ENCODE peak calls at places on chromosomes 16 and 17, in nine cellular contexts. K is A549; F is Caki2; V is GM13976; C is NCI-H146; M is activated CD8-positive, alpha-beta memory T cell treated with anti-CD3 and anti-CD28 coated beads, Interleukin-2, amount 50 U/mL, for 48 hours; Q is cardiac septum; I is T-helper 2 cell; G is IMR-90. O is an unnamed sample.

GRCh38 chr16:66905633-66906539 is 12.8 kb downstream of the CDH16 start:
- DNase-seq in K (no peak), F (peak; percentile 85), V (no peak), C (peak; percentile 23), M (no peak), Q (peak; percentile 87), I (no peak), G (no peak), O (no peak)

GRCh38 chr16:1906846-1907165 is 11.4 kb downstream of the HS3ST6 start:
- DNase-seq in K (no peak), F (no peak), V (no peak), C (no peak), M (no peak), Q (no peak), I (no peak), G (no peak), O (no peak)

GRCh38 chr17:72683506-72684404 is 408.7 kb downstream of the SLC39A11 start:
- DNase-seq in K (peak; percentile 100), F (peak; percentile 90), V (no peak), C (peak; percentile 61), M (no peak), Q (no peak), I (no peak), G (peak; percentile 98), O (no peak)

GRCh38 chr17:32943647-32944191 is 15.8 kb downstream of the TMEM98 start:
- DNase-seq in K (no peak), F (no peak), V (no peak), C (no peak), M (no peak), Q (no peak), I (no peak), G (peak; percentile 76), O (no peak)

GRCh38 chr17:33056392-33057146 is 64.9 kb downstream of the SPACA3 start:
- DNase-seq in K (no peak), F (no peak), V (no peak), C (no peak), M (no peak), Q (no peak), I (no peak), G (no peak), O (no peak)

GRCh38 chr16:3578610-3579551 is 1.7 kb upstream of the NLRC3 start:
- DNase-seq in K (no peak), F (no peak), V (peak; percentile 85), C (no peak), M (peak; percentile 84), Q (no peak), I (peak; percentile 38), G (no peak), O (peak; percentile 80)

GRCh38 chr17:34259151-34259550 is 4.1 kb downstream of the CCL2 start:
- DNase-seq in K (no peak), F (no peak), V (no peak), C (no peak), M (no peak), Q (no peak), I (no peak), G (peak; percentile 28), O (no peak)

GRCh38 chr16:81313731-81314602 is 795 bp upstream of the GAN start:
- DNase-seq in K (no peak), F (no peak), V (no peak), C (peak; percentile 27), M (no peak), Q (no peak), I (no peak), G (no peak), O (no peak)

GRCh38 chr17:63022567-63022966 is 56.5 kb downstream of the TANC2 start:
- DNase-seq in K (no peak), F (no peak), V (no peak), C (no peak), M (no peak), Q (no peak), I (no peak), G (no peak), O (no peak)

GRCh38 chr16:77288222-77288621 is 89.0 kb downstream of the SYCE1L start:
- DNase-seq in K (no peak), F (no peak), V (no peak), C (no peak), M (no peak), Q (no peak), I (no peak), G (peak; percentile 85), O (no peak)

GRCh38 chr17:68819465-68819864 is 135.7 kb downstream of the ABCA8 start:
- DNase-seq in K (no peak), F (no peak), V (no peak), C (no peak), M (no peak), Q (no peak), I (no peak), G (no peak), O (no peak)

GRCh38 chr17:57354669-57355068 is 98.3 kb downstream of the MSI2 start:
- DNase-seq in K (no peak), F (no peak), V (no peak), C (no peak), M (no peak), Q (no peak), I (no peak), G (no peak), O (no peak)

GRCh38 chr16:12758031-12758669 is 45.5 kb downstream of the CPPED1 start:
- DNase-seq in K (no peak), F (peak; percentile 10), V (no peak), C (peak; percentile 38), M (no peak), Q (no peak), I (no peak), G (no peak), O (no peak)

GRCh38 chr17:57523926-57524634 is 221.0 kb downstream of the CCDC182 start:
- DNase-seq in K (peak; percentile 43), F (peak; percentile 91), V (no peak), C (peak; percentile 56), M (no peak), Q (peak; percentile 87), I (no peak), G (peak; percentile 61), O (no peak)

GRCh38 chr16:47198180-47198575 is 54.4 kb upstream of the NETO2 start:
- DNase-seq in K (no peak), F (no peak), V (no peak), C (no peak), M (no peak), Q (no peak), I (no peak), G (no peak), O (no peak)

GRCh38 chr17:57956311-57957119 is 1.3 kb upstream of the CUEDC1 start:
- DNase-seq in K (no peak), F (no peak), V (peak; percentile 69), C (no peak), M (peak; percentile 59), Q (no peak), I (no peak), G (no peak), O (peak; percentile 77)

GRCh38 chr16:85002099-85002541 is 9.2 kb downstream of the ZDHHC7 start:
- DNase-seq in K (no peak), F (peak; percentile 64), V (no peak), C (no peak), M (no peak), Q (no peak), I (no peak), G (no peak), O (no peak)

GRCh38 chr17:66405836-66406679 is 103.6 kb downstream of the PRKCA start:
- DNase-seq in K (no peak), F (no peak), V (no peak), C (no peak), M (no peak), Q (no peak), I (no peak), G (no peak), O (no peak)

GRCh38 chr16:66502020-66502913 is 47.7 kb downstream of the TK2 start:
- DNase-seq in K (no peak), F (no peak), V (no peak), C (no peak), M (no peak), Q (peak; percentile 75), I (no peak), G (peak; percentile 46), O (no peak)

GRCh38 chr17:83029571-83029970 is 49.8 kb upstream of the METRNL start:
- DNase-seq in K (no peak), F (no peak), V (no peak), C (no peak), M (peak; percentile 25), Q (no peak), I (no peak), G (no peak), O (no peak)

GRCh38 chr17:48003686-48004120 is 32.8 kb downstream of the CDK5RAP3 start:
- DNase-seq in K (no peak), F (no peak), V (no peak), C (peak; percentile 94), M (no peak), Q (no peak), I (no peak), G (no peak), O (no peak)

O was measured in GM20000.